ENCODE peak calls at places on chromosomes 2 and 18, in nine cellular contexts. F is stimulated activated CD4-positive, alpha-beta T cell treated with anti-CD3 and anti-CD28 coated beads, Interleukin-15, amount 100 ng/mL, for 1 hour; Z is CD4-positive, alpha-beta memory T cell; J is activated gamma-delta T cell; R is NCI-H524 treated with DMSO at 0.1 percent for 48 hours; P is heart right ventricle; M is BJ; K is nephron progenitor cell; S is kidney. L is an unnamed sample.

GRCh38 chr2:95525294-95526035 is 40.9 kb upstream of the TRIM43B start:
- DNase-seq in R (no peak), K (no peak), F (no peak), J (no peak), M (no peak), S (peak), Z (no peak), P (peak), L (no peak)

GRCh38 chr2:159297042-159297707 is 10.7 kb upstream of the WDSUB1 start:
- DNase-seq in S (no peak), J (no peak), P (no peak), Z (no peak), F (no peak), M (no peak), R (no peak), K (no peak), L (no peak)

GRCh38 chr2:128237911-128238697 is 80.6 kb downstream of the HS6ST1 start:
- DNase-seq in M (no peak), P (no peak), S (no peak), F (no peak), R (no peak), J (no peak), K (no peak), Z (no peak), L (no peak)

GRCh38 chr2:38945931-38946330 is 56.3 kb downstream of the ARHGEF33 start:
- DNase-seq in F (no peak), P (no peak), K (no peak), R (no peak), J (no peak), S (no peak), M (no peak), Z (no peak), L (no peak)

GRCh38 chr18:51125976-51126375 is 71.5 kb downstream of the MEX3C start:
- DNase-seq in M (no peak), J (no peak), Z (no peak), P (no peak), K (no peak), F (no peak), R (no peak), S (no peak), L (no peak)

GRCh38 chr2:70367722-70368323 is 66.0 kb upstream of the FAM136A start:
- DNase-seq in S (no peak), R (no peak), J (no peak), P (no peak), M (no peak), Z (no peak), K (peak), F (no peak), L (peak)

GRCh38 chr2:232345251-232345650 is 33.3 kb upstream of the ALPP start:
- DNase-seq in R (no peak), M (no peak), P (no peak), J (no peak), S (peak), Z (no peak), K (no peak), F (no peak), L (no peak)

GRCh38 chr2:68366083-68366560 is 1.0 kb downstream of the PLEK start:
- DNase-seq in K (no peak), F (no peak), Z (no peak), M (no peak), P (no peak), S (no peak), R (no peak), J (no peak), L (no peak)

GRCh38 chr2:156437272-156437671 is 1.1 kb downstream of the GPD2 start:
- DNase-seq in J (no peak), K (no peak), M (no peak), R (no peak), P (no peak), Z (no peak), F (no peak), S (no peak), L (peak)

GRCh38 chr2:180125245-180125962 is 118.3 kb upstream of the CWC22 start:
- DNase-seq in M (peak), F (no peak), R (no peak), S (peak), J (no peak), K (peak), P (peak), Z (peak), L (peak)

GRCh38 chr2:109098251-109098920 is 30.6 kb upstream of the SH3RF3 start:
- DNase-seq in M (no peak), Z (no peak), K (no peak), S (no peak), R (no peak), J (no peak), P (no peak), F (no peak), L (no peak)

GRCh38 chr18:57243624-57244179 is 96.8 kb downstream of the BOD1L2 start:
- DNase-seq in P (no peak), K (no peak), J (no peak), M (no peak), F (no peak), R (no peak), S (no peak), Z (no peak), L (no peak)

GRCh38 chr18:9742588-9743131 is 34.6 kb downstream of the RAB31 start:
- DNase-seq in R (no peak), F (no peak), S (no peak), M (no peak), J (no peak), K (no peak), P (no peak), Z (no peak), L (peak)

GRCh38 chr18:48962857-48963554 is 12.2 kb upstream of the SMAD7 start:
- DNase-seq in Z (no peak), M (no peak), P (no peak), J (no peak), K (no peak), F (no peak), R (no peak), S (no peak), L (no peak)

GRCh38 chr2:32947076-32947483 is 327 bp downstream of the LTBP1 start:
- DNase-seq in P (peak), F (no peak), Z (no peak), M (no peak), R (no peak), S (peak), J (no peak), K (no peak), L (no peak)

GRCh38 chr2:30684026-30684425 is 123.2 kb downstream of the CAPN13 start:
- DNase-seq in R (no peak), F (no peak), Z (no peak), P (no peak), J (no peak), M (no peak), K (no peak), S (no peak), L (no peak)